ENCODE peak calls at places on chromosomes 7 and 10, in ten cellular contexts. One of them, this sample, is unnamed.

GRCh38 chr7:69962077-69962855 is 364.0 kb downstream of the AUTS2 start:
- DNase-seq in adipocyte: peak
- DNase-seq in activated gamma-delta T cell: no peak
- DNase-seq in stimulated activated CD8-positive, alpha-beta memory T cell treated with anti-CD3 and anti-CD28 coated beads, Interleukin-15, amount 100 ng/mL, for 4 hours: no peak
- DNase-seq in NCI-H446: no peak
- DNase-seq in left colon: no peak
- DNase-seq in GM23338: peak
- DNase-seq in AG09309: no peak
- DNase-seq in lung microvascular endothelial cell: no peak
- DNase-seq in aorta: no peak
- DNase-seq in this sample: no peak

GRCh38 chr10:112919721-112920120 is 30.3 kb upstream of the TCF7L2 start:
- DNase-seq in adipocyte: peak
- DNase-seq in activated gamma-delta T cell: no peak
- DNase-seq in stimulated activated CD8-positive, alpha-beta memory T cell treated with anti-CD3 and anti-CD28 coated beads, Interleukin-15, amount 100 ng/mL, for 4 hours: no peak
- DNase-seq in NCI-H446: no peak
- DNase-seq in left colon: no peak
- DNase-seq in GM23338: no peak
- DNase-seq in AG09309: no peak
- DNase-seq in lung microvascular endothelial cell: no peak
- DNase-seq in aorta: no peak
- DNase-seq in this sample: no peak

GRCh38 chr7:41566581-41566980 is 136.3 kb downstream of the INHBA start:
- DNase-seq in adipocyte: no peak
- DNase-seq in activated gamma-delta T cell: no peak
- DNase-seq in stimulated activated CD8-positive, alpha-beta memory T cell treated with anti-CD3 and anti-CD28 coated beads, Interleukin-15, amount 100 ng/mL, for 4 hours: no peak
- DNase-seq in NCI-H446: no peak
- DNase-seq in left colon: no peak
- DNase-seq in GM23338: no peak
- DNase-seq in AG09309: no peak
- DNase-seq in lung microvascular endothelial cell: no peak
- DNase-seq in aorta: no peak
- DNase-seq in this sample: no peak

GRCh38 chr10:92125169-92125543 is 165.7 kb downstream of the CPEB3 start:
- DNase-seq in adipocyte: no peak
- DNase-seq in activated gamma-delta T cell: no peak
- DNase-seq in stimulated activated CD8-positive, alpha-beta memory T cell treated with anti-CD3 and anti-CD28 coated beads, Interleukin-15, amount 100 ng/mL, for 4 hours: no peak
- DNase-seq in NCI-H446: no peak
- DNase-seq in left colon: no peak
- DNase-seq in GM23338: no peak
- DNase-seq in AG09309: no peak
- DNase-seq in lung microvascular endothelial cell: peak
- DNase-seq in aorta: no peak
- DNase-seq in this sample: no peak

GRCh38 chr10:6407034-6407721 is 172.9 kb downstream of the PRKCQ start:
- DNase-seq in adipocyte: no peak
- DNase-seq in activated gamma-delta T cell: no peak
- DNase-seq in stimulated activated CD8-positive, alpha-beta memory T cell treated with anti-CD3 and anti-CD28 coated beads, Interleukin-15, amount 100 ng/mL, for 4 hours: no peak
- DNase-seq in NCI-H446: no peak
- DNase-seq in left colon: no peak
- DNase-seq in GM23338: no peak
- DNase-seq in AG09309: no peak
- DNase-seq in lung microvascular endothelial cell: no peak
- DNase-seq in aorta: no peak
- DNase-seq in this sample: no peak

GRCh38 chr7:1854521-1855395 is 184.7 kb downstream of the ELFN1 start:
- DNase-seq in adipocyte: no peak
- DNase-seq in activated gamma-delta T cell: no peak
- DNase-seq in stimulated activated CD8-positive, alpha-beta memory T cell treated with anti-CD3 and anti-CD28 coated beads, Interleukin-15, amount 100 ng/mL, for 4 hours: no peak
- DNase-seq in NCI-H446: no peak
- DNase-seq in left colon: peak
- DNase-seq in GM23338: no peak
- DNase-seq in AG09309: no peak
- DNase-seq in lung microvascular endothelial cell: no peak
- DNase-seq in aorta: peak
- DNase-seq in this sample: no peak

GRCh38 chr7:6462094-6462493 is 14.3 kb upstream of the DAGLB start:
- DNase-seq in adipocyte: no peak
- DNase-seq in activated gamma-delta T cell: no peak
- DNase-seq in stimulated activated CD8-positive, alpha-beta memory T cell treated with anti-CD3 and anti-CD28 coated beads, Interleukin-15, amount 100 ng/mL, for 4 hours: no peak
- DNase-seq in NCI-H446: no peak
- DNase-seq in left colon: no peak
- DNase-seq in GM23338: no peak
- DNase-seq in AG09309: no peak
- DNase-seq in lung microvascular endothelial cell: no peak
- DNase-seq in aorta: peak
- DNase-seq in this sample: no peak

GRCh38 chr7:93877742-93878141 is 12.8 kb downstream of the TFPI2 start:
- DNase-seq in adipocyte: no peak
- DNase-seq in activated gamma-delta T cell: no peak
- DNase-seq in stimulated activated CD8-positive, alpha-beta memory T cell treated with anti-CD3 and anti-CD28 coated beads, Interleukin-15, amount 100 ng/mL, for 4 hours: no peak
- DNase-seq in NCI-H446: no peak
- DNase-seq in left colon: no peak
- DNase-seq in GM23338: no peak
- DNase-seq in AG09309: no peak
- DNase-seq in lung microvascular endothelial cell: peak
- DNase-seq in aorta: no peak
- DNase-seq in this sample: no peak

GRCh38 chr7:123748171-123748733 is 551 bp downstream of the WASL start:
- DNase-seq in adipocyte: peak
- DNase-seq in activated gamma-delta T cell: peak
- DNase-seq in stimulated activated CD8-positive, alpha-beta memory T cell treated with anti-CD3 and anti-CD28 coated beads, Interleukin-15, amount 100 ng/mL, for 4 hours: no peak
- DNase-seq in NCI-H446: no peak
- DNase-seq in left colon: peak
- DNase-seq in GM23338: peak
- DNase-seq in AG09309: no peak
- DNase-seq in lung microvascular endothelial cell: peak
- DNase-seq in aorta: peak
- DNase-seq in this sample: no peak

GRCh38 chr7:33536398-33536797 is 368.9 kb upstream of the BMPER start:
- DNase-seq in adipocyte: no peak
- DNase-seq in activated gamma-delta T cell: no peak
- DNase-seq in stimulated activated CD8-positive, alpha-beta memory T cell treated with anti-CD3 and anti-CD28 coated beads, Interleukin-15, amount 100 ng/mL, for 4 hours: no peak
- DNase-seq in NCI-H446: no peak
- DNase-seq in left colon: no peak
- DNase-seq in GM23338: no peak
- DNase-seq in AG09309: no peak
- DNase-seq in lung microvascular endothelial cell: no peak
- DNase-seq in aorta: no peak
- DNase-seq in this sample: no peak

GRCh38 chr10:122462533-122463465 is 1.4 kb downstream of the HTRA1 start:
- DNase-seq in adipocyte: peak
- DNase-seq in activated gamma-delta T cell: no peak
- DNase-seq in stimulated activated CD8-positive, alpha-beta memory T cell treated with anti-CD3 and anti-CD28 coated beads, Interleukin-15, amount 100 ng/mL, for 4 hours: no peak
- DNase-seq in NCI-H446: no peak
- DNase-seq in left colon: peak
- DNase-seq in GM23338: no peak
- DNase-seq in AG09309: no peak
- DNase-seq in lung microvascular endothelial cell: peak
- DNase-seq in aorta: peak
- DNase-seq in this sample: no peak

GRCh38 chr7:73865738-73866445 is 4.9 kb downstream of the TMEM270 start:
- DNase-seq in adipocyte: peak
- DNase-seq in activated gamma-delta T cell: no peak
- DNase-seq in stimulated activated CD8-positive, alpha-beta memory T cell treated with anti-CD3 and anti-CD28 coated beads, Interleukin-15, amount 100 ng/mL, for 4 hours: no peak
- DNase-seq in NCI-H446: no peak
- DNase-seq in left colon: peak
- DNase-seq in GM23338: peak
- DNase-seq in AG09309: no peak
- DNase-seq in lung microvascular endothelial cell: peak
- DNase-seq in aorta: no peak
- DNase-seq in this sample: no peak

GRCh38 chr10:131701131-131701947 is 199.5 kb upstream of the PPP2R2D start:
- DNase-seq in adipocyte: no peak
- DNase-seq in activated gamma-delta T cell: no peak
- DNase-seq in stimulated activated CD8-positive, alpha-beta memory T cell treated with anti-CD3 and anti-CD28 coated beads, Interleukin-15, amount 100 ng/mL, for 4 hours: no peak
- DNase-seq in NCI-H446: no peak
- DNase-seq in left colon: no peak
- DNase-seq in GM23338: no peak
- DNase-seq in AG09309: no peak
- DNase-seq in lung microvascular endothelial cell: no peak
- DNase-seq in aorta: peak
- DNase-seq in this sample: no peak

GRCh38 chr7:77409005-77409738 is 7.0 kb downstream of the GSAP start:
- DNase-seq in adipocyte: peak
- DNase-seq in activated gamma-delta T cell: no peak
- DNase-seq in stimulated activated CD8-positive, alpha-beta memory T cell treated with anti-CD3 and anti-CD28 coated beads, Interleukin-15, amount 100 ng/mL, for 4 hours: no peak
- DNase-seq in NCI-H446: no peak
- DNase-seq in left colon: no peak
- DNase-seq in GM23338: no peak
- DNase-seq in AG09309: no peak
- DNase-seq in lung microvascular endothelial cell: no peak
- DNase-seq in aorta: no peak
- DNase-seq in this sample: no peak

GRCh38 chr7:48421357-48421756 is 250.1 kb downstream of the ABCA13 start:
- DNase-seq in adipocyte: no peak
- DNase-seq in activated gamma-delta T cell: no peak
- DNase-seq in stimulated activated CD8-positive, alpha-beta memory T cell treated with anti-CD3 and anti-CD28 coated beads, Interleukin-15, amount 100 ng/mL, for 4 hours: no peak
- DNase-seq in NCI-H446: no peak
- DNase-seq in left colon: no peak
- DNase-seq in GM23338: peak
- DNase-seq in AG09309: no peak
- DNase-seq in lung microvascular endothelial cell: no peak
- DNase-seq in aorta: no peak
- DNase-seq in this sample: no peak

GRCh38 chr7:4861673-4862072 is at the start of gene PAPOLB:
- DNase-seq in adipocyte: no peak
- DNase-seq in activated gamma-delta T cell: no peak
- DNase-seq in stimulated activated CD8-positive, alpha-beta memory T cell treated with anti-CD3 and anti-CD28 coated beads, Interleukin-15, amount 100 ng/mL, for 4 hours: peak
- DNase-seq in NCI-H446: no peak
- DNase-seq in left colon: no peak
- DNase-seq in GM23338: peak
- DNase-seq in AG09309: no peak
- DNase-seq in lung microvascular endothelial cell: no peak
- DNase-seq in aorta: no peak
- DNase-seq in this sample: no peak

GRCh38 chr10:62000037-62000603 is 98.6 kb downstream of the ARID5B start:
- DNase-seq in adipocyte: no peak
- DNase-seq in activated gamma-delta T cell: no peak
- DNase-seq in stimulated activated CD8-positive, alpha-beta memory T cell treated with anti-CD3 and anti-CD28 coated beads, Interleukin-15, amount 100 ng/mL, for 4 hours: no peak
- DNase-seq in NCI-H446: no peak
- DNase-seq in left colon: no peak
- DNase-seq in GM23338: no peak
- DNase-seq in AG09309: no peak
- DNase-seq in lung microvascular endothelial cell: no peak
- DNase-seq in aorta: no peak
- DNase-seq in this sample: no peak

GRCh38 chr10:106147050-106147449 is 1017.5 kb downstream of the SORCS1 start:
- DNase-seq in adipocyte: no peak
- DNase-seq in activated gamma-delta T cell: no peak
- DNase-seq in stimulated activated CD8-positive, alpha-beta memory T cell treated with anti-CD3 and anti-CD28 coated beads, Interleukin-15, amount 100 ng/mL, for 4 hours: no peak
- DNase-seq in NCI-H446: no peak
- DNase-seq in left colon: no peak
- DNase-seq in GM23338: no peak
- DNase-seq in AG09309: no peak
- DNase-seq in lung microvascular endothelial cell: no peak
- DNase-seq in aorta: no peak
- DNase-seq in this sample: no peak

GRCh38 chr10:90983940-90984549 is 63.2 kb upstream of the ANKRD1 start:
- DNase-seq in adipocyte: no peak
- DNase-seq in activated gamma-delta T cell: no peak
- DNase-seq in stimulated activated CD8-positive, alpha-beta memory T cell treated with anti-CD3 and anti-CD28 coated beads, Interleukin-15, amount 100 ng/mL, for 4 hours: no peak
- DNase-seq in NCI-H446: no peak
- DNase-seq in left colon: no peak
- DNase-seq in GM23338: peak
- DNase-seq in AG09309: no peak
- DNase-seq in lung microvascular endothelial cell: no peak
- DNase-seq in aorta: no peak
- DNase-seq in this sample: no peak

GRCh38 chr10:133056651-133057178 is 31.0 kb upstream of the ADGRA1 start:
- DNase-seq in adipocyte: no peak
- DNase-seq in activated gamma-delta T cell: no peak
- DNase-seq in stimulated activated CD8-positive, alpha-beta memory T cell treated with anti-CD3 and anti-CD28 coated beads, Interleukin-15, amount 100 ng/mL, for 4 hours: no peak
- DNase-seq in NCI-H446: no peak
- DNase-seq in left colon: no peak
- DNase-seq in GM23338: no peak
- DNase-seq in AG09309: no peak
- DNase-seq in lung microvascular endothelial cell: no peak
- DNase-seq in aorta: no peak
- DNase-seq in this sample: no peak

GRCh38 chr7:143408247-143408685 is 390 bp downstream of the EPHA1 start:
- DNase-seq in adipocyte: no peak
- DNase-seq in activated gamma-delta T cell: no peak
- DNase-seq in stimulated activated CD8-positive, alpha-beta memory T cell treated with anti-CD3 and anti-CD28 coated beads, Interleukin-15, amount 100 ng/mL, for 4 hours: no peak
- DNase-seq in NCI-H446: no peak
- DNase-seq in left colon: no peak
- DNase-seq in GM23338: peak
- DNase-seq in AG09309: no peak
- DNase-seq in lung microvascular endothelial cell: no peak
- DNase-seq in aorta: peak
- DNase-seq in this sample: no peak

GRCh38 chr10:89648074-89648473 is 3.0 kb upstream of the PANK1 start:
- DNase-seq in adipocyte: no peak
- DNase-seq in activated gamma-delta T cell: no peak
- DNase-seq in stimulated activated CD8-positive, alpha-beta memory T cell treated with anti-CD3 and anti-CD28 coated beads, Interleukin-15, amount 100 ng/mL, for 4 hours: no peak
- DNase-seq in NCI-H446: no peak
- DNase-seq in left colon: no peak
- DNase-seq in GM23338: no peak
- DNase-seq in AG09309: no peak
- DNase-seq in lung microvascular endothelial cell: no peak
- DNase-seq in aorta: no peak
- DNase-seq in this sample: no peak

GRCh38 chr10:112810651-112811215 is 139.3 kb upstream of the TCF7L2 start:
- DNase-seq in adipocyte: no peak
- DNase-seq in activated gamma-delta T cell: no peak
- DNase-seq in stimulated activated CD8-positive, alpha-beta memory T cell treated with anti-CD3 and anti-CD28 coated beads, Interleukin-15, amount 100 ng/mL, for 4 hours: no peak
- DNase-seq in NCI-H446: no peak
- DNase-seq in left colon: no peak
- DNase-seq in GM23338: no peak
- DNase-seq in AG09309: no peak
- DNase-seq in lung microvascular endothelial cell: no peak
- DNase-seq in aorta: no peak
- DNase-seq in this sample: no peak

GRCh38 chr7:44791278-44792219 is 4.9 kb upstream of the PPIA start:
- DNase-seq in adipocyte: peak
- DNase-seq in activated gamma-delta T cell: no peak
- DNase-seq in stimulated activated CD8-positive, alpha-beta memory T cell treated with anti-CD3 and anti-CD28 coated beads, Interleukin-15, amount 100 ng/mL, for 4 hours: no peak
- DNase-seq in NCI-H446: no peak
- DNase-seq in left colon: no peak
- DNase-seq in GM23338: no peak
- DNase-seq in AG09309: no peak
- DNase-seq in lung microvascular endothelial cell: no peak
- DNase-seq in aorta: no peak
- DNase-seq in this sample: no peak

GRCh38 chr7:98209166-98209920 is 1.9 kb upstream of the BHLHA15 start:
- DNase-seq in adipocyte: no peak
- DNase-seq in activated gamma-delta T cell: no peak
- DNase-seq in stimulated activated CD8-positive, alpha-beta memory T cell treated with anti-CD3 and anti-CD28 coated beads, Interleukin-15, amount 100 ng/mL, for 4 hours: no peak
- DNase-seq in NCI-H446: no peak
- DNase-seq in left colon: no peak
- DNase-seq in GM23338: no peak
- DNase-seq in AG09309: no peak
- DNase-seq in lung microvascular endothelial cell: no peak
- DNase-seq in aorta: peak
- DNase-seq in this sample: no peak

GRCh38 chr10:100175873-100176272 is 10.0 kb downstream of the ERLIN1 start:
- DNase-seq in adipocyte: no peak
- DNase-seq in activated gamma-delta T cell: no peak
- DNase-seq in stimulated activated CD8-positive, alpha-beta memory T cell treated with anti-CD3 and anti-CD28 coated beads, Interleukin-15, amount 100 ng/mL, for 4 hours: no peak
- DNase-seq in NCI-H446: no peak
- DNase-seq in left colon: no peak
- DNase-seq in GM23338: no peak
- DNase-seq in AG09309: no peak
- DNase-seq in lung microvascular endothelial cell: no peak
- DNase-seq in aorta: no peak
- DNase-seq in this sample: no peak